ENCODE peak calls at places on chromosomes 5 and 9, in nine cellular contexts. R is GM23338, G is bronchial epithelial cell, Y is right lobe of liver, S is transverse colon, N is lower lobe of right lung, X is brain microvascular endothelial cell, O is Panc1, E is GM06990. U is an unnamed sample.

GRCh38 chr9:37229882-37230482 is 109.6 kb downstream of the ZCCHC7 start:
- DNase-seq in R (no peak), G (peak), Y (no peak), S (no peak), N (no peak), X (peak), O (peak), E (no peak), U (no peak)

GRCh38 chr5:4082966-4083564 is 487.4 kb downstream of the IRX1 start:
- DNase-seq in R (no peak), G (peak), Y (no peak), S (no peak), N (no peak), X (no peak), O (no peak), E (no peak), U (no peak)

GRCh38 chr5:14112998-14113652 is 30.0 kb upstream of the TRIO start:
- DNase-seq in R (no peak), G (no peak), Y (peak), S (peak), N (no peak), X (no peak), O (no peak), E (no peak), U (no peak)

GRCh38 chr9:38024036-38024681 is 44.9 kb downstream of the SHB start:
- DNase-seq in R (peak), G (peak), Y (peak), S (peak), N (peak), X (peak), O (no peak), E (no peak), U (no peak)

GRCh38 chr5:1172670-1173404 is 28.6 kb upstream of the SLC6A19 start:
- DNase-seq in R (no peak), G (no peak), Y (no peak), S (no peak), N (peak), X (no peak), O (no peak), E (no peak), U (no peak)

GRCh38 chr9:129796029-129796910 is 6.7 kb upstream of the TOR1B start:
- DNase-seq in R (no peak), G (no peak), Y (no peak), S (no peak), N (no peak), X (no peak), O (no peak), E (no peak), U (no peak)

GRCh38 chr5:68217476-68217984 is 2.0 kb downstream of the PIK3R1 start:
- DNase-seq in R (no peak), G (no peak), Y (no peak), S (no peak), N (no peak), X (no peak), O (no peak), E (no peak), U (no peak)

GRCh38 chr9:125701351-125701750 is 5.7 kb downstream of the MAPKAP1 start:
- DNase-seq in R (peak), G (peak), Y (no peak), S (no peak), N (no peak), X (peak), O (peak), E (no peak), U (no peak)

GRCh38 chr9:27654629-27655285 is 81.5 kb upstream of the C9orf72 start:
- DNase-seq in R (no peak), G (no peak), Y (no peak), S (peak), N (no peak), X (no peak), O (no peak), E (no peak), U (no peak)

GRCh38 chr9:120983259-120983837 is 56.8 kb upstream of the TRAF1 start:
- DNase-seq in R (no peak), G (no peak), Y (no peak), S (no peak), N (no peak), X (no peak), O (no peak), E (peak), U (no peak)

GRCh38 chr9:131027048-131027871 is 18.3 kb downstream of the LAMC3 start:
- DNase-seq in R (no peak), G (no peak), Y (no peak), S (no peak), N (no peak), X (no peak), O (no peak), E (no peak), U (no peak)

GRCh38 chr5:73278693-73279092 is 105.7 kb downstream of the TMEM174 start:
- DNase-seq in R (no peak), G (peak), Y (no peak), S (no peak), N (peak), X (no peak), O (no peak), E (no peak), U (no peak)

GRCh38 chr9:121601234-121601633 is 50.2 kb upstream of the DAB2IP start:
- DNase-seq in R (no peak), G (peak), Y (no peak), S (no peak), N (no peak), X (no peak), O (no peak), E (no peak), U (no peak)

GRCh38 chr5:89338935-89339334 is 456.0 kb upstream of the MEF2C start:
- DNase-seq in R (no peak), G (peak), Y (no peak), S (no peak), N (no peak), X (no peak), O (no peak), E (no peak), U (no peak)

GRCh38 chr5:10756539-10756938 is 4.5 kb downstream of the DAP start:
- DNase-seq in R (no peak), G (no peak), Y (no peak), S (no peak), N (no peak), X (no peak), O (no peak), E (peak), U (no peak)

GRCh38 chr9:87109182-87109581 is 161.9 kb upstream of the GAS1 start:
- DNase-seq in R (no peak), G (peak), Y (no peak), S (no peak), N (no peak), X (peak), O (no peak), E (no peak), U (no peak)

GRCh38 chr5:150136290-150136689 is 19.4 kb downstream of the PDGFRB start:
- DNase-seq in R (no peak), G (no peak), Y (no peak), S (no peak), N (no peak), X (no peak), O (no peak), E (no peak), U (no peak)

GRCh38 chr5:90201923-90202322 is 207.6 kb downstream of the CETN3 start:
- DNase-seq in R (no peak), G (peak), Y (no peak), S (no peak), N (no peak), X (peak), O (peak), E (no peak), U (no peak)

GRCh38 chr9:34047864-34048729 is 590 bp downstream of the UBAP2 start:
- DNase-seq in R (peak), G (no peak), Y (peak), S (peak), N (peak), X (no peak), O (no peak), E (no peak), U (no peak)

GRCh38 chr9:90915693-90916092 is 114.1 kb downstream of the SYK start:
- DNase-seq in R (peak), G (no peak), Y (no peak), S (peak), N (no peak), X (peak), O (no peak), E (no peak), U (no peak)

GRCh38 chr9:116800885-116801284 is 113.8 kb downstream of the TRIM32 start:
- DNase-seq in R (peak), G (no peak), Y (no peak), S (no peak), N (no peak), X (no peak), O (no peak), E (peak), U (no peak)

GRCh38 chr5:103475629-103476240 is 86.9 kb downstream of the NUDT12 start:
- DNase-seq in R (peak), G (peak), Y (no peak), S (no peak), N (no peak), X (no peak), O (peak), E (no peak), U (no peak)
- TF ChIP-seq CTCF in R (peak), G (peak), Y (peak), S (peak), N (peak), X (peak), O (peak), E (peak), U (peak)

GRCh38 chr5:132736853-132737833 is at the start of gene KIF3A:
- DNase-seq in R (peak), G (peak), Y (peak), S (peak), N (peak), X (peak), O (peak), E (peak), U (peak)
- TF ChIP-seq CTCF in R (no peak), G (no peak), Y (peak), S (peak), N (peak), X (no peak), O (no peak), E (no peak), U (peak)

DNA sequence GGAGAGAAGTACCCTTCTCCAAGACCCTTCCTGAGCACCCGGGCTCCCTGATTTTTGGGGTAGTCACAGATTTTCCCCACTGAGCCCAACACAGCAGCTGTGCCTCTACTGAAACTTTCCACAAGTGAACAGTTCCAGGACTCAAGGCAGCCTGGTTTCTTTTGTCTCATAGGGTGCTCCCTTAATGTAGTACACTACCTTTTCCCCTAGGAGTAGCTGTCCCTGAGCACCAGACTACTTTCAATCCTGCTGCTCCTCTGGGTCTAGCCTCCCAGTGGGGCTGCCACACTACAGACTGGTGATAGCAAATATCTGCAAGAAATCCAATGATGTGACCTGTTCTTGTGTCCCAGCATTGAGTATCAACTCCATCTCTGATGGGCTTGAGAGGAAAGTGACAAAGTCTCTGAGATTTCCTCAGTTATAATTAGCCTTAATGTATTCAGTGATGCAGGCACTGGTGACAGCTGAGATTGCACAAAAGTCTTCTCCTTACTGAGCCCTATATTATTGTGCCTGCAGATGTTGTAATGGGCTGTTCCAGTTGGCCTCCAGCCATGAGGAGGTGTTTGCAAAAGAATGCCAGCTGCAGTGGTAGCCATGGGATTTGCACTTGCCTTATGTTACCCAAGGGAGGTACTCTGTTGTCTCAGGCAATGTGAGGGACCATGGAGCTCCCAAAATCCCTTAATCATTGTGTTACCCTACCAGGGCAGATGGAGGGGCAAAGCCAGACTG is 1802.5 kb downstream of the EFNA5 start:
- DNase-seq in R (peak), G (peak), Y (no peak), S (no peak), N (no peak), X (no peak), O (no peak), E (no peak), U (no peak)
- TF ChIP-seq CTCF in R (peak), G (no peak), Y (no peak), S (no peak), N (no peak), X (no peak), O (no peak), E (no peak), U (no peak)

GRCh38 chr9:96025995-96026572 is 150.6 kb downstream of the ERCC6L2 start:
- DNase-seq in R (peak), G (no peak), Y (no peak), S (no peak), N (no peak), X (no peak), O (no peak), E (no peak), U (no peak)
- TF ChIP-seq CTCF in R (peak), G (no peak), Y (no peak), S (no peak), N (peak), X (peak), O (no peak), E (peak), U (peak)

DNA sequence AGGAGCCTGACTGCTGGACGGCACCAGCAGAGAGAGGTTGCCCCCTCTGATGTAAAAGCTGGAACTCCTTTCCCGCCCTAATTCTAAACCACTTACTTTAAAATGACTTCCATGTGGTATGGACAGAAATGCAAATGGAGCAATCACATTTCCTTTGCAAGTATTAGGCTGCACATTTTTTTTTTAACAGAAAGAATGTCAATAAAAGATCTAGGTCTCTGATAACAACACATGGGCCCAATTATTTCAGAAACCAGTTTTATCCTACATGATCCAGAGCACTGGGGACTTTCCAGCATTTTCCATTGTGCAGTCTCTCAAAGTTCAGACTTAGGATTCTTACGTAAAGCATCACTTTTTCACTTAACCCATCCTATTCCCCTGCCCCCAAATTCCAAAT is 203.7 kb downstream of the NXNL2 start:
- DNase-seq in R (no peak), G (no peak), Y (no peak), S (no peak), N (no peak), X (peak), O (no peak), E (no peak), U (no peak)
- TF ChIP-seq CTCF in R (no peak), G (no peak), Y (no peak), S (no peak), N (no peak), X (no peak), O (no peak), E (no peak), U (no peak)

U was measured in type B pancreatic cell.